ENCODE peak calls at places on chromosome 1, in four cellular contexts. One of them, this sample, is unnamed.

GRCh38 chr1:225843426-225843795 is 33.5 kb downstream of the EPHX1 start:
- DNase-seq in fibroblast of mammary gland: no peak
- DNase-seq in Peyer's patch: no peak
- DNase-seq in heart right ventricle: no peak
- DNase-seq in this sample: no peak

GRCh38 chr1:1479547-1480483 is 8.2 kb downstream of the ATAD3B start:
- DNase-seq in fibroblast of mammary gland: no peak
- DNase-seq in Peyer's patch: no peak
- DNase-seq in heart right ventricle: no peak
- DNase-seq in this sample: no peak

GRCh38 chr1:205947024-205947423 is 3.8 kb upstream of the SLC26A9 start:
- DNase-seq in fibroblast of mammary gland: no peak
- DNase-seq in Peyer's patch: no peak
- DNase-seq in heart right ventricle: no peak
- DNase-seq in this sample: no peak

GRCh38 chr1:166952002-166952746 is 23.2 kb downstream of the ILDR2 start:
- DNase-seq in fibroblast of mammary gland: peak
- DNase-seq in Peyer's patch: no peak
- DNase-seq in heart right ventricle: no peak
- DNase-seq in this sample: no peak

GRCh38 chr1:172588296-172589291 is 55.6 kb downstream of the SUCO start:
- DNase-seq in fibroblast of mammary gland: peak
- DNase-seq in Peyer's patch: no peak
- DNase-seq in heart right ventricle: no peak
- DNase-seq in this sample: peak

GRCh38 chr1:57489342-57490036 is 65.6 kb upstream of the DAB1 start:
- DNase-seq in fibroblast of mammary gland: peak
- DNase-seq in Peyer's patch: no peak
- DNase-seq in heart right ventricle: no peak
- DNase-seq in this sample: no peak

GRCh38 chr1:191624044-191624443 is 534.2 kb upstream of the RGS18 start:
- DNase-seq in fibroblast of mammary gland: no peak
- DNase-seq in Peyer's patch: no peak
- DNase-seq in heart right ventricle: no peak
- DNase-seq in this sample: no peak

GRCh38 chr1:8939362-8939995 is 6.2 kb upstream of the CA6 start:
- DNase-seq in fibroblast of mammary gland: peak
- DNase-seq in Peyer's patch: no peak
- DNase-seq in heart right ventricle: no peak
- DNase-seq in this sample: no peak

GRCh38 chr1:92291372-92291999 is 7.3 kb downstream of the GLMN start:
- DNase-seq in fibroblast of mammary gland: peak
- DNase-seq in Peyer's patch: no peak
- DNase-seq in heart right ventricle: no peak
- DNase-seq in this sample: no peak

GRCh38 chr1:84888753-84889152 is 4.3 kb downstream of the LPAR3 start:
- DNase-seq in fibroblast of mammary gland: no peak
- DNase-seq in Peyer's patch: no peak
- DNase-seq in heart right ventricle: no peak
- DNase-seq in this sample: no peak

GRCh38 chr1:84885469-84885868 is 7.5 kb downstream of the LPAR3 start:
- DNase-seq in fibroblast of mammary gland: no peak
- DNase-seq in Peyer's patch: no peak
- DNase-seq in heart right ventricle: no peak
- DNase-seq in this sample: no peak

GRCh38 chr1:84887261-84887934 is 5.6 kb downstream of the LPAR3 start:
- DNase-seq in fibroblast of mammary gland: peak
- DNase-seq in Peyer's patch: no peak
- DNase-seq in heart right ventricle: no peak
- DNase-seq in this sample: no peak

GRCh38 chr1:84883286-84883685 is 9.7 kb downstream of the LPAR3 start:
- DNase-seq in fibroblast of mammary gland: peak
- DNase-seq in Peyer's patch: no peak
- DNase-seq in heart right ventricle: no peak
- DNase-seq in this sample: no peak

GRCh38 chr1:84884671-84885389 is 8.2 kb downstream of the LPAR3 start:
- DNase-seq in fibroblast of mammary gland: peak
- DNase-seq in Peyer's patch: no peak
- DNase-seq in heart right ventricle: no peak
- DNase-seq in this sample: no peak
- TF ChIP-seq CTCF in fibroblast of mammary gland: peak
- TF ChIP-seq CTCF in Peyer's patch: no peak
- TF ChIP-seq CTCF in heart right ventricle: no peak
- TF ChIP-seq CTCF in this sample: no peak

GRCh38 chr1:212760126-212760823 is 31.3 kb downstream of the NSL1 start:
- DNase-seq in fibroblast of mammary gland: peak
- DNase-seq in Peyer's patch: no peak
- DNase-seq in heart right ventricle: no peak
- DNase-seq in this sample: peak
- TF ChIP-seq CTCF in fibroblast of mammary gland: peak
- TF ChIP-seq CTCF in Peyer's patch: peak
- TF ChIP-seq CTCF in heart right ventricle: peak
- TF ChIP-seq CTCF in this sample: peak

DNA sequence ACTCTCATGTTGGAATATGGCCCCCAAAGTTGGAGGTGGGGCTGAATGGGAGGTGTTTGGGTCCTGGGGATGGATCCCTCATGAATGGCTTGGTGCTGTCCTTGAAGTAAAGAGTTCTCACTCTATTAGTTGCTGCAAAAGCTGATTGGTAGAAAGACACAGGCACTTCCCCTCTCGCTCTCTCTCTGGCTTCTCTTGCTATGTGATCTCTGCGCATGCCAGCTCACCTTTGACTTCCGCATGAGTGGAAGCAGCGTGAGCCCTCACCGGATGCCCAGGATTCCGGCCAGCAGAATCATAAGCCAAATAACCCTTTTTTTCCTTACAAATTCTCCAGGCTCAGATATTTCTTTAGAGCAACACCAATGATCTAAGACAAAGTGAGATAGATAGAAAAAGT is 20.9 kb upstream of the CCSAP start:
- DNase-seq in fibroblast of mammary gland: no peak
- DNase-seq in Peyer's patch: no peak
- DNase-seq in heart right ventricle: no peak
- DNase-seq in this sample: no peak
- TF ChIP-seq CTCF in fibroblast of mammary gland: no peak
- TF ChIP-seq CTCF in Peyer's patch: no peak
- TF ChIP-seq CTCF in heart right ventricle: no peak
- TF ChIP-seq CTCF in this sample: no peak

GRCh38 chr1:43238104-43238503 is 31.7 kb upstream of the TMEM125 start:
- DNase-seq in fibroblast of mammary gland: peak
- DNase-seq in Peyer's patch: peak
- DNase-seq in heart right ventricle: peak
- DNase-seq in this sample: peak
- TF ChIP-seq CTCF in fibroblast of mammary gland: peak
- TF ChIP-seq CTCF in Peyer's patch: peak
- TF ChIP-seq CTCF in heart right ventricle: peak
- TF ChIP-seq CTCF in this sample: peak

This sample was measured in GM13977.